ENCODE peak calls at places on chromosomes 3 and 15, in four cellular contexts. H is Kasumi-1, V is GM12865, B is HT1080. Z is an unnamed sample.

GRCh38 chr15:66025972-66026371 is 156.7 kb downstream of the RAB11A start:
- DNase-seq in H (no peak), B (no peak), V (no peak), Z (no peak)

GRCh38 chr3:139353920-139354556 is 10.2 kb downstream of the MRPS22 start:
- DNase-seq in B (peak), V (peak), H (peak), Z (no peak)

GRCh38 chr15:90598053-90598577 is 68.4 kb downstream of the CRTC3 start:
- DNase-seq in V (peak), H (no peak), B (no peak), Z (no peak)

GRCh38 chr15:40233727-40234577 is 4.9 kb upstream of the PAK6 start:
- DNase-seq in B (no peak), H (no peak), V (no peak), Z (no peak)

GRCh38 chr15:64806509-64806908 is 18.9 kb downstream of the PIF1 start:
- DNase-seq in H (no peak), B (peak), V (no peak), Z (no peak)

GRCh38 chr3:95567346-95567745 is 1247.0 kb upstream of the EPHA6 start:
- DNase-seq in B (no peak), H (no peak), V (peak), Z (no peak)

GRCh38 chr15:97806731-97807130 is 153.8 kb upstream of the ARRDC4 start:
- DNase-seq in V (no peak), B (no peak), H (no peak), Z (no peak)

GRCh38 chr3:58034738-58035511 is 26.7 kb downstream of the FLNB start:
- DNase-seq in H (no peak), B (no peak), V (peak), Z (no peak)

GRCh38 chr3:185534511-185534910 is 17.9 kb downstream of the LIPH start:
- DNase-seq in B (no peak), V (no peak), H (no peak), Z (no peak)

GRCh38 chr15:45871121-45871855 is 236.5 kb downstream of the SQOR start:
- DNase-seq in B (peak), V (no peak), H (no peak), Z (no peak)

GRCh38 chr3:128945878-128946175 is 48.0 kb downstream of the CFAP92 start:
- DNase-seq in H (no peak), B (no peak), V (no peak), Z (peak)

GRCh38 chr3:164452707-164453106 is 625.6 kb downstream of the SI start:
- DNase-seq in B (no peak), V (no peak), H (no peak), Z (no peak)

GRCh38 chr3:41716391-41716910 is 245.5 kb downstream of the ULK4 start:
- DNase-seq in H (peak), V (no peak), B (no peak), Z (no peak)

GRCh38 chr3:124730920-124731297 is 657 bp downstream of the UMPS start:
- DNase-seq in B (no peak), H (no peak), V (no peak), Z (no peak)

GRCh38 chr3:98741121-98741716 is 21.9 kb upstream of the ST3GAL6 start:
- DNase-seq in B (peak), V (no peak), H (no peak), Z (no peak)

GRCh38 chr15:57820119-57820518 is 113.6 kb downstream of the POLR2M start:
- DNase-seq in V (no peak), B (peak), H (no peak), Z (no peak)

GRCh38 chr3:17832021-17832420 is 89.6 kb upstream of the TBC1D5 start:
- DNase-seq in H (no peak), V (no peak), B (no peak), Z (no peak)

GRCh38 chr15:62877276-62877857 is 165.2 kb upstream of the TPM1 start:
- DNase-seq in H (no peak), V (no peak), B (no peak), Z (no peak)

GRCh38 chr15:45827275-45827674 is 192.4 kb downstream of the SQOR start:
- DNase-seq in V (no peak), B (no peak), H (no peak), Z (no peak)

GRCh38 chr15:64149424-64150235 is 1.9 kb upstream of the SNX22 start:
- DNase-seq in H (peak), V (peak), B (peak), Z (no peak)

GRCh38 chr15:33808720-33809119 is 159.6 kb upstream of the CHRM5 start:
- DNase-seq in B (no peak), H (no peak), V (no peak), Z (no peak)

GRCh38 chr3:46571684-46572083 is 5.6 kb upstream of the LRRC2 start:
- DNase-seq in V (no peak), B (no peak), H (no peak), Z (no peak)

GRCh38 chr15:39878401-39878775 is 41.7 kb downstream of the GPR176 start:
- DNase-seq in H (no peak), V (no peak), B (peak), Z (no peak)